ENCODE peak calls at places on chromosomes 13 and 19, in seven cellular contexts. P is body of pancreas, E is stomach, A is psoas muscle, Y is mesendoderm, J is upper lobe of right lung, O is mucosa of descending colon. L is an unnamed sample.

GRCh38 chr19:10152100-10152499 is 32.4 kb upstream of the EIF3G start:
- DNase-seq in P (no peak), E (no peak), A (no peak), Y (no peak), J (no peak), O (no peak), L (no peak)

GRCh38 chr13:102141625-102142472 is 260.0 kb downstream of the FGF14 start:
- DNase-seq in P (no peak), E (no peak), A (no peak), Y (peak; percentile 8), J (no peak), O (no peak), L (no peak)

GRCh38 chr19:51001495-51001894 is at the start of gene KLK8:
- DNase-seq in P (no peak), E (no peak), A (no peak), Y (peak; percentile 47), J (no peak), O (no peak), L (no peak)

GRCh38 chr13:68748038-68748437 is 1359.6 kb upstream of the ATXN8OS start:
- DNase-seq in P (no peak), E (no peak), A (no peak), Y (no peak), J (no peak), O (no peak), L (no peak)

GRCh38 chr13:27028683-27029480 is 142.7 kb downstream of the USP12 start:
- DNase-seq in P (no peak), E (no peak), A (no peak), Y (no peak), J (no peak), O (no peak), L (no peak)

GRCh38 chr19:35585844-35586243 is at the start of gene PMIS2:
- DNase-seq in P (no peak), E (no peak), A (no peak), Y (no peak), J (no peak), O (no peak), L (no peak)

GRCh38 chr19:18167975-18168645 is 5.5 kb upstream of the IFI30 start:
- DNase-seq in P (no peak), E (peak; percentile 59), A (no peak), Y (no peak), J (peak; percentile 72), O (no peak), L (no peak)

GRCh38 chr19:16588089-16588823 is 16.0 kb upstream of the SLC35E1 start:
- DNase-seq in P (peak; percentile 81), E (no peak), A (no peak), Y (no peak), J (no peak), O (peak; percentile 82), L (no peak)

GRCh38 chr13:49933511-49933910 is 2.6 kb downstream of the SPRYD7 start:
- DNase-seq in P (no peak), E (no peak), A (no peak), Y (no peak), J (no peak), O (no peak), L (no peak)

GRCh38 chr13:111269508-111269907 is 50.9 kb upstream of the TEX29 start:
- DNase-seq in P (no peak), E (no peak), A (no peak), Y (peak; percentile 12), J (no peak), O (no peak), L (no peak)

GRCh38 chr19:47445937-47446402 is 25.7 kb downstream of the SLC8A2 start:
- DNase-seq in P (peak; percentile 62), E (peak; percentile 43), A (peak; percentile 40), Y (no peak), J (peak; percentile 87), O (peak; percentile 76), L (no peak)

GRCh38 chr19:19329199-19329598 is 8.6 kb downstream of the MAU2 start:
- DNase-seq in P (no peak), E (no peak), A (no peak), Y (no peak), J (no peak), O (no peak), L (no peak)

GRCh38 chr19:38023245-38023644 is 116.2 kb downstream of the SIPA1L3 start:
- DNase-seq in P (no peak), E (no peak), A (no peak), Y (no peak), J (no peak), O (no peak), L (no peak)

GRCh38 chr19:17946965-17947784 is 14.4 kb downstream of the CCDC124 start:
- DNase-seq in P (peak; percentile 18), E (no peak), A (peak; percentile 27), Y (peak; percentile 23), J (no peak), O (no peak), L (no peak)

GRCh38 chr13:111232191-111232590 is 88.3 kb upstream of the TEX29 start:
- DNase-seq in P (no peak), E (no peak), A (no peak), Y (no peak), J (no peak), O (no peak), L (no peak)

GRCh38 chr13:27583645-27584044 is 36.7 kb downstream of the LNX2 start:
- DNase-seq in P (no peak), E (no peak), A (no peak), Y (no peak), J (no peak), O (no peak), L (no peak)

GRCh38 chr19:6730153-6730804 is 7.1 kb downstream of the GPR108 start:
- DNase-seq in P (peak; percentile 93), E (peak; percentile 92), A (no peak), Y (peak; percentile 82), J (peak; percentile 96), O (peak; percentile 94), L (no peak)

GRCh38 chr13:40639226-40639681 is 27.2 kb downstream of the FOXO1 start:
- DNase-seq in P (peak; percentile 44), E (no peak), A (no peak), Y (peak; percentile 76), J (no peak), O (no peak), L (no peak)

GRCh38 chr13:19601749-19602725 is 31.4 kb upstream of the MPHOSPH8 start:
- DNase-seq in P (peak; percentile 32), E (peak; percentile 37), A (peak; percentile 17), Y (peak; percentile 71), J (peak; percentile 70), O (peak; percentile 54), L (no peak)

GRCh38 chr13:98585398-98585754 is 8.5 kb upstream of the STK24 start:
- DNase-seq in P (no peak), E (no peak), A (no peak), Y (no peak), J (no peak), O (no peak), L (no peak)

DNA sequence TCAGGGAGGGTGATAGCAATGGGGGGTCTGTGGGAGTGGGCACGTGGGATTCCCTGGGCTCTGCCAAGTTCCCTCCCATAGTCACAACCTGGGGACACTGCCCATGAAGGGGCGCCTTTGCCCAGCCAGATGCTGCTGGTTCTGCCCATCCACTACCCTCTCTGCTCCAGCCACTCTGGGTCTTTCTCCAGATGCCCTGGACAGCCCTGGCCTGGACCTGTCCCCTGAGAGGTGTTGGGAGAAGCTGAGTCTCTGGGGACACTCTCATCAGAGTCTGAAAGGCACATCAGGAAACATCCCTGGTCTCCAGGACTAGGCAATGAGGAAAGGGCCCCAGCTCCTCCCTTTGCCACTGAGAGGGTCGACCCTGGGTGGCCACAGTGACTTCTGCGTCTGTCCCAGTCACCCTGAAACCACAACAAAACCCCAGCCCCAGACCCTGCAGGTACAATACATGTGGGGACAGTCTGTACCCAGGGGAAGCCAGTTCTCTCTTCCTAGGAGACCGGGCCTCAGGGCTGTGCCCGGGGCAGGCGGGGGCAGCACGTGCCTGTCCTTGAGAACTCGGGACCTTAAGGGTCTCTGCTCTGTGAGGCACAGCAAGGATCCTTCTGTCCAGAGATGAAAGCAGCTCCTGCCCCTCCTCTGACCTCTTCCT is 9.3 kb upstream of the CEACAM7 start:
- DNase-seq in P (no peak), E (peak; percentile 11), A (no peak), Y (no peak), J (peak; percentile 48), O (no peak), L (no peak)
- H3K4me1 ChIP-seq in P (peaks cover 53% of the 10 kb centered on the region), E (peaks cover 5% of the 10 kb centered on the region), A (no peaks in the 10 kb centered on the region), Y (no peaks in the 10 kb centered on the region), J (no peaks in the 10 kb centered on the region), O (peaks cover 18% of the 10 kb centered on the region), L (no peaks in the 10 kb centered on the region)

DNA sequence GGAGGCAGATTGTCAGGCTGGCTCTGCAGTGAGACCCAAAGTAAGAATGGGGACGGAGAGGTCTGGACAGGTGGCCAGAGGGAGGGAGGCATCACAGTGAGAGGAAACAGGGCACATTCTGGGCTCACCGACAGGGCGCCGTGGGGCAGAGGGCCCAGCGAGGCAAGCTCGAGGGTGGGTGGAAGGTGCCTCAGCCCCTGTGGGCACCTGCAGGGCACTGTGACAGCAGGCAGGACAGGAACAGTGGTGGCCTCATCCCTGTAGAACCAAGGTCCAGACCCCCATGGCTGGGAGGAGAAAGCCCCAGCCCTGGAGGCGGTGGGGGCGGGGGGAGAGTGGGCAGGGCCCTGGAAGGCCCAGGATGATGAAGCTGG is 27.7 kb downstream of the PIP5K1C start:
- DNase-seq in P (no peak), E (no peak), A (no peak), Y (no peak), J (no peak), O (no peak), L (no peak)
- H3K4me1 ChIP-seq in P (peaks cover 6% of the 10 kb centered on the region), E (peaks cover 41% of the 10 kb centered on the region), A (peaks cover 36% of the 10 kb centered on the region), Y (peaks cover 2% of the 10 kb centered on the region), J (peaks cover 27% of the 10 kb centered on the region), O (peaks cover 15% of the 10 kb centered on the region), L (peaks cover 55% of the 10 kb centered on the region)

GRCh38 chr13:53249236-53249635 is 220.6 kb downstream of the OLFM4 start:
- DNase-seq in P (no peak), E (no peak), A (no peak), Y (no peak), J (no peak), O (no peak), L (no peak)
- H3K4me1 ChIP-seq in P (no peaks in the 10 kb centered on the region), E (no peaks in the 10 kb centered on the region), A (no peaks in the 10 kb centered on the region), Y (no peaks in the 10 kb centered on the region), J (no peaks in the 10 kb centered on the region), O (no peaks in the 10 kb centered on the region), L (no peaks in the 10 kb centered on the region)

GRCh38 chr19:39936622-39937021 is 2.2 kb upstream of the FCGBP start:
- DNase-seq in P (no peak), E (no peak), A (no peak), Y (no peak), J (no peak), O (no peak), L (no peak)

GRCh38 chr19:39935262-39935661 is 828 bp upstream of the FCGBP start:
- DNase-seq in P (no peak), E (no peak), A (no peak), Y (no peak), J (no peak), O (peak; percentile 61), L (no peak)

GRCh38 chr19:39937094-39937493 is 2.7 kb upstream of the FCGBP start:
- DNase-seq in P (no peak), E (no peak), A (no peak), Y (no peak), J (no peak), O (no peak), L (no peak)

GRCh38 chr19:39936020-39936419 is 1.6 kb upstream of the FCGBP start:
- DNase-seq in P (no peak), E (peak; percentile 34), A (no peak), Y (no peak), J (no peak), O (peak; percentile 77), L (no peak)

DNA sequence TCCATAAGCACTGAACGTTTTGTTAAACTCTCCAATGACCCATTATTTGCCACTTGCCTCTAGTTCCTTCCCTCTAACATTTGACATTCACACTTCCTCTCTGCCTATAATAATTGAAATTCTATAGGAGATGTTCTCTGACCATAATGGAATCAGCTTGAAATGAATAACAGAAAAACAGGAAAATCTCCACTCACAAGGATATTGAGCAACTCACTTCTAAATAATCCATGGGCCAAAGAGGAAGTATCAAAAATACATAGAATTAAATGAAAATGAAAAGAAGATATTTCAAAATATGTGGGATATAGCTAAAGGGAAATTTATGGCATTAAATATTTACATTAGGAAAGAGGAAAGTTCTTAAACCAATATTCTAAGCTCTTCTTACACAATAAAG is 3.4 kb upstream of the FCGBP start:
- DNase-seq in P (no peak), E (no peak), A (no peak), Y (no peak), J (no peak), O (no peak), L (no peak)
- H3K4me1 ChIP-seq in P (peaks cover 3% of the 10 kb centered on the region), E (peaks cover 23% of the 10 kb centered on the region), A (no peaks in the 10 kb centered on the region), Y (no peaks in the 10 kb centered on the region), J (peaks cover 5% of the 10 kb centered on the region), O (peaks cover 32% of the 10 kb centered on the region), L (no peaks in the 10 kb centered on the region)

L was measured in thoracic aorta.